ENCODE peak calls at places on chromosome 22, in six cellular contexts. M is ELF-1, P is prostate gland, C is left ventricle myocardium superior, W is Calu3, Q is stomach. H is an unnamed sample.

GRCh38 chr22:26393929-26394328 is 35.1 kb upstream of the ASPHD2 start:
- DNase-seq in P (no peak), C (no peak), Q (no peak), W (no peak), M (no peak), H (no peak)

GRCh38 chr22:26021516-26021915 is 147.7 kb upstream of the SEZ6L start:
- DNase-seq in W (no peak), Q (no peak), M (no peak), P (no peak), C (no peak), H (peak; percentile 66)

GRCh38 chr22:50561401-50562074 is 1.2 kb downstream of the SYCE3 start:
- DNase-seq in M (no peak), W (no peak), P (no peak), Q (no peak), C (no peak), H (peak; percentile 30)

GRCh38 chr22:21095773-21096107 is 50.0 kb downstream of the LRRC74B start:
- DNase-seq in P (no peak), W (no peak), Q (no peak), M (no peak), C (no peak), H (no peak)

GRCh38 chr22:22669093-22669492 is 24.7 kb downstream of the GGTLC2 start:
- DNase-seq in C (no peak), P (no peak), W (no peak), Q (no peak), M (no peak), H (no peak)

GRCh38 chr22:38305481-38306448 is 11.5 kb downstream of the CSNK1E start:
- DNase-seq in W (peak; percentile 47), M (peak; percentile 63), Q (no peak), P (no peak), C (no peak), H (no peak)

GRCh38 chr22:19873138-19873959 is 18.7 kb upstream of the GNB1L start:
- DNase-seq in C (peak; percentile 21), M (no peak), Q (no peak), P (no peak), W (no peak), H (no peak)

GRCh38 chr22:38921126-38921525 is 36.3 kb upstream of the APOBEC3A start:
- DNase-seq in M (no peak), Q (peak; percentile 97), W (peak; percentile 93), P (peak; percentile 83), C (peak; percentile 55), H (no peak)

GRCh38 chr22:39384750-39385480 is 14.7 kb upstream of the TAB1 start:
- DNase-seq in Q (no peak), C (no peak), P (no peak), M (peak; percentile 55), W (peak; percentile 37), H (peak; percentile 24)

GRCh38 chr22:43867839-43868652 is 5.7 kb upstream of the SULT4A1 start:
- DNase-seq in Q (peak; percentile 50), P (peak; percentile 21), W (peak; percentile 67), M (peak; percentile 92), C (peak; percentile 80), H (peak; percentile 62)

GRCh38 chr22:35212020-35212419 is 45.3 kb upstream of the HMGXB4 start:
- DNase-seq in P (peak; percentile 33), W (no peak), Q (peak; percentile 31), C (no peak), M (peak; percentile 46), H (peak; percentile 94)

GRCh38 chr22:20319041-20319744 is 667 bp downstream of the DGCR6L start:
- DNase-seq in C (no peak), Q (peak; percentile 24), W (no peak), M (peak; percentile 68), P (peak; percentile 4), H (peak; percentile 56)

GRCh38 chr22:43413826-43414225 is 2.0 kb downstream of the MPPED1 start:
- DNase-seq in M (no peak), Q (no peak), W (no peak), C (no peak), P (no peak), H (no peak)

GRCh38 chr22:29947410-29948387 is 64.7 kb downstream of the MTMR3 start:
- DNase-seq in P (no peak), C (no peak), Q (no peak), M (no peak), W (no peak), H (peak; percentile 16)

GRCh38 chr22:26550498-26551033 is 38.3 kb upstream of the TFIP11 start:
- DNase-seq in M (peak; percentile 66), Q (no peak), W (no peak), P (no peak), C (peak; percentile 86), H (no peak)

GRCh38 chr22:30036656-30037055 is 43.6 kb upstream of the HORMAD2 start:
- DNase-seq in W (peak; percentile 52), Q (no peak), P (no peak), M (peak; percentile 5), C (no peak), H (peak; percentile 88)

GRCh38 chr22:24950272-24950902 is 2.1 kb upstream of the KIAA1671 start:
- DNase-seq in W (peak; percentile 24), C (no peak), M (peak; percentile 84), Q (no peak), P (no peak), H (no peak)

GRCh38 chr22:47000256-47000655 is 237.8 kb downstream of the TBC1D22A start:
- DNase-seq in P (no peak), C (no peak), Q (no peak), M (no peak), W (no peak), H (no peak)

GRCh38 chr22:39530692-39531331 is 1.7 kb downstream of the RPS19BP1 start:
- DNase-seq in W (peak; percentile 35), Q (no peak), M (peak; percentile 55), C (no peak), P (no peak), H (peak; percentile 44)

GRCh38 chr22:38238519-38239051 is 34.2 kb downstream of the TMEM184B start:
- DNase-seq in P (no peak), M (no peak), C (no peak), Q (no peak), W (no peak), H (no peak)

GRCh38 chr22:42338502-42338901 is 68.0 kb upstream of the TCF20 start:
- DNase-seq in M (no peak), P (no peak), C (no peak), Q (no peak), W (no peak), H (no peak)

H was measured in trophoblast cell.